ENCODE peak calls at places on chromosomes 13 and 19, in eight cellular contexts. T is stimulated activated CD4-positive, alpha-beta T cell treated with anti-CD3 and anti-CD28 coated beads, Interleukin-2, amount 100 ng/mL, for 48 hours; F is AG08395; K is AG09319; R is NCI-H2029; V is HEK293T; P is mucosa of gallbladder; S is G401. J is an unnamed sample.

GRCh38 chr13:74977498-74977897 is 504.5 kb downstream of the TBC1D4 start:
- DNase-seq in V (no peak), T (no peak), P (no peak), R (no peak), K (no peak), F (no peak), S (no peak), J (no peak)

GRCh38 chr19:58123354-58123753 is 25.3 kb upstream of the ZSCAN18 start:
- DNase-seq in T (no peak), S (no peak), R (no peak), P (no peak), V (no peak), K (no peak), F (no peak), J (no peak)

GRCh38 chr19:3983936-3984583 is 1.2 kb downstream of the EEF2 start:
- DNase-seq in V (no peak), F (peak; percentile 38), K (no peak), T (no peak), S (no peak), R (no peak), P (no peak), J (peak; percentile 50)

GRCh38 chr19:9430444-9430843 is 4.9 kb downstream of the ZNF266 start:
- DNase-seq in S (no peak), K (no peak), T (no peak), V (no peak), F (no peak), R (no peak), P (no peak), J (no peak)

GRCh38 chr13:20116213-20116612 is 44.6 kb downstream of the GJA3 start:
- DNase-seq in F (no peak), P (no peak), V (no peak), S (no peak), T (no peak), R (no peak), K (no peak), J (no peak)

GRCh38 chr13:46143239-46143701 is 38.4 kb upstream of the CPB2 start:
- DNase-seq in S (no peak), R (no peak), F (no peak), T (no peak), P (peak; percentile 35), K (no peak), V (no peak), J (no peak)

GRCh38 chr13:53405616-53406015 is 377.0 kb downstream of the OLFM4 start:
- DNase-seq in S (no peak), V (no peak), T (no peak), K (no peak), F (no peak), R (no peak), P (no peak), J (no peak)

GRCh38 chr19:5046339-5047039 is 77.6 kb downstream of the KDM4B start:
- DNase-seq in T (no peak), R (peak; percentile 99), K (no peak), F (peak; percentile 83), P (peak; percentile 59), V (peak; percentile 60), S (peak; percentile 49), J (no peak)

GRCh38 chr13:26722321-26722720 is 38.3 kb downstream of the GPR12 start:
- DNase-seq in S (no peak), P (no peak), R (no peak), K (no peak), F (no peak), T (no peak), V (no peak), J (no peak)

GRCh38 chr19:37855098-37855497 is 51.3 kb downstream of the WDR87 start:
- DNase-seq in S (no peak), R (no peak), T (no peak), P (peak; percentile 11), F (peak; percentile 73), K (no peak), V (no peak), J (peak; percentile 69)

GRCh38 chr19:36488816-36489138 is 584 bp downstream of the ZNF566 start:
- DNase-seq in R (no peak), F (peak; percentile 13), P (no peak), V (peak; percentile 23), T (no peak), K (no peak), S (peak; percentile 43), J (peak; percentile 49)

GRCh38 chr19:32396046-32396652 is 9.4 kb upstream of the DPY19L3 start:
- DNase-seq in S (no peak), R (no peak), T (no peak), V (no peak), K (no peak), P (no peak), F (no peak), J (no peak)

GRCh38 chr19:53333071-53333465 is 481 bp upstream of the ZNF845 start:
- DNase-seq in F (peak; percentile 29), R (peak; percentile 3), S (no peak), P (peak; percentile 15), V (no peak), K (no peak), T (peak; percentile 7), J (no peak)

GRCh38 chr13:109509154-109509905 is 277.1 kb downstream of the IRS2 start:
- DNase-seq in P (no peak), F (peak; percentile 91), T (no peak), R (no peak), S (no peak), K (peak; percentile 4), V (no peak), J (no peak)

GRCh38 chr13:67175836-67176235 is 54.3 kb downstream of the PCDH9 start:
- DNase-seq in S (no peak), V (no peak), K (no peak), R (no peak), F (no peak), P (no peak), T (no peak), J (no peak)

GRCh38 chr13:112904436-112904960 is 64.5 kb upstream of the MCF2L start:
- DNase-seq in F (no peak), R (no peak), V (no peak), S (peak; percentile 56), K (no peak), P (no peak), T (no peak), J (no peak)

GRCh38 chr13:27450921-27451461 is 627 bp upstream of the MTIF3 start:
- DNase-seq in P (peak; percentile 28), K (no peak), T (no peak), R (no peak), S (peak; percentile 70), V (peak; percentile 31), F (peak; percentile 44), J (no peak)

GRCh38 chr19:5001547-5002131 is 32.7 kb downstream of the KDM4B start:
- DNase-seq in R (no peak), K (peak; percentile 79), S (no peak), V (peak; percentile 65), T (peak; percentile 38), F (peak; percentile 73), P (no peak), J (peak; percentile 66)

GRCh38 chr19:45908956-45909355 is 5.6 kb downstream of the NANOS2 start:
- DNase-seq in T (no peak), V (no peak), K (no peak), P (no peak), F (peak; percentile 16), S (no peak), R (no peak), J (no peak)

GRCh38 chr13:109655206-109655600 is 131.2 kb downstream of the IRS2 start:
- DNase-seq in K (peak; percentile 55), T (no peak), S (no peak), F (peak; percentile 38), V (no peak), P (no peak), R (no peak), J (no peak)

GRCh38 chr19:28297036-28297435 is 915.9 kb downstream of the UQCRFS1 start:
- DNase-seq in P (no peak), F (no peak), R (no peak), V (no peak), S (no peak), T (no peak), K (no peak), J (no peak)

GRCh38 chr13:113413178-113413897 is 40.0 kb downstream of the ADPRHL1 start:
- DNase-seq in P (no peak), R (no peak), T (no peak), S (no peak), F (no peak), K (no peak), V (no peak), J (no peak)

GRCh38 chr13:68745517-68745916 is 1362.1 kb upstream of the ATXN8OS start:
- DNase-seq in P (no peak), K (no peak), S (no peak), V (no peak), T (no peak), F (no peak), R (no peak), J (no peak)

GRCh38 chr13:27182844-27183497 is 11.4 kb upstream of the USP12 start:
- DNase-seq in F (peak; percentile 90), S (no peak), R (no peak), T (no peak), P (peak; percentile 79), V (no peak), K (no peak), J (no peak)

GRCh38 chr19:3586124-3586626 is 897 bp downstream of the GIPC3 start:
- DNase-seq in F (no peak), K (no peak), S (no peak), P (no peak), R (no peak), V (peak; percentile 55), T (peak; percentile 44), J (peak; percentile 83)